ENCODE peak calls at places on chromosomes 6 and 20, in four cellular contexts. One of them, this sample, is unnamed.

GRCh38 chr6:69026243-69026642 is 391.2 kb downstream of the ADGRB3 start:
- DNase-seq in hypothalamus: no peak
- DNase-seq in endodermal cell: no peak
- DNase-seq in choroid plexus epithelial cell: peak; percentile 49
- DNase-seq in this sample: no peak

GRCh38 chr6:44264154-44265002 is 973 bp downstream of the NFKBIE start:
- DNase-seq in endodermal cell: no peak
- DNase-seq in choroid plexus epithelial cell: no peak
- DNase-seq in hypothalamus: no peak
- DNase-seq in this sample: peak; percentile 93

GRCh38 chr20:14444106-14444505 is 106.7 kb upstream of the FLRT3 start:
- DNase-seq in choroid plexus epithelial cell: no peak
- DNase-seq in hypothalamus: no peak
- DNase-seq in endodermal cell: no peak
- DNase-seq in this sample: no peak

GRCh38 chr6:47343631-47344421 is 34.1 kb upstream of the TNFRSF21 start:
- DNase-seq in choroid plexus epithelial cell: peak; percentile 16
- DNase-seq in hypothalamus: no peak
- DNase-seq in endodermal cell: no peak
- DNase-seq in this sample: no peak

GRCh38 chr6:155389130-155389529 is 66.5 kb downstream of the NOX3 start:
- DNase-seq in choroid plexus epithelial cell: no peak
- DNase-seq in endodermal cell: no peak
- DNase-seq in hypothalamus: no peak
- DNase-seq in this sample: no peak

GRCh38 chr6:112929661-112930060 is 582.5 kb downstream of the RFPL4B start:
- DNase-seq in choroid plexus epithelial cell: peak; percentile 26
- DNase-seq in hypothalamus: no peak
- DNase-seq in endodermal cell: no peak
- DNase-seq in this sample: no peak

GRCh38 chr6:11370191-11371018 is 137.9 kb upstream of the NEDD9 start:
- DNase-seq in choroid plexus epithelial cell: peak; percentile 54
- DNase-seq in hypothalamus: no peak
- DNase-seq in endodermal cell: peak; percentile 32
- DNase-seq in this sample: no peak

GRCh38 chr6:36118550-36119107 is 11.7 kb upstream of the MAPK13 start:
- DNase-seq in choroid plexus epithelial cell: no peak
- DNase-seq in hypothalamus: no peak
- DNase-seq in endodermal cell: no peak
- DNase-seq in this sample: no peak

This sample was measured in Karpas-422.